ENCODE peak calls at places on chromosomes 1 and 21, in seven cellular contexts. N is GM23338; B is pancreas; W is tibial nerve; U is AG10803; J is endothelial cell of umbilical vein; F is CD4-positive, CD25-positive, alpha-beta regulatory T cell. O is an unnamed sample.
A peak's percentile ranks its signal among the peaks of the same experiment; 100 is the strongest.

GRCh38 chr1:244100691-244101453 is 49.8 kb downstream of the ZBTB18 start:
- DNase-seq in F (no peak), J (peak; percentile 77), W (no peak), B (no peak), U (no peak), N (no peak), O (no peak)

GRCh38 chr1:91885331-91885715 is 628 bp downstream of the TGFBR3 start:
- DNase-seq in W (no peak), N (peak; percentile 11), J (no peak), B (peak; percentile 75), F (peak; percentile 21), U (peak; percentile 26), O (peak; percentile 67)

GRCh38 chr1:40663324-40664166 is 1.9 kb downstream of the RIMS3 start:
- DNase-seq in N (no peak), U (no peak), F (no peak), W (no peak), B (no peak), J (no peak), O (peak; percentile 38)

GRCh38 chr1:19032701-19033515 is 76.4 kb upstream of the IFFO2 start:
- DNase-seq in J (no peak), U (no peak), W (no peak), N (no peak), F (no peak), B (no peak), O (no peak)

GRCh38 chr1:169312084-169312954 is 55.3 kb downstream of the NME7 start:
- DNase-seq in J (peak; percentile 47), W (no peak), N (no peak), F (peak; percentile 3), B (no peak), U (peak; percentile 89), O (peak; percentile 87)

GRCh38 chr1:227884370-227885134 is 63.2 kb downstream of the WNT9A start:
- DNase-seq in N (no peak), F (no peak), J (no peak), B (no peak), U (no peak), W (peak; percentile 10), O (no peak)

GRCh38 chr1:162899422-162900168 is 38.6 kb upstream of the CCDC190 start:
- DNase-seq in W (no peak), B (no peak), N (no peak), F (no peak), J (no peak), U (peak; percentile 59), O (peak; percentile 63)

GRCh38 chr1:241942738-241943137 is 14.8 kb upstream of the BECN2 start:
- DNase-seq in F (no peak), B (no peak), W (no peak), U (no peak), J (no peak), N (no peak), O (no peak)

GRCh38 chr1:198530964-198531363 is 9.5 kb downstream of the ATP6V1G3 start:
- DNase-seq in B (no peak), U (no peak), W (no peak), N (no peak), J (no peak), F (no peak), O (no peak)

GRCh38 chr1:156677616-156678596 is 699 bp upstream of the NES start:
- DNase-seq in W (no peak), F (no peak), J (peak; percentile 83), B (no peak), N (peak; percentile 93), U (peak; percentile 81), O (peak; percentile 88)

GRCh38 chr1:23210351-23210785 is 6.9 kb downstream of the HTR1D start:
- DNase-seq in J (no peak), W (no peak), B (no peak), U (no peak), F (no peak), N (peak; percentile 79), O (no peak)

GRCh38 chr21:38888956-38889605 is 83.4 kb downstream of the ETS2 start:
- DNase-seq in J (no peak), N (no peak), B (no peak), W (no peak), U (peak; percentile 29), F (no peak), O (peak; percentile 67)

GRCh38 chr1:4972761-4973320 is 318.4 kb downstream of the AJAP1 start:
- DNase-seq in J (no peak), F (no peak), N (no peak), B (no peak), W (no peak), U (no peak), O (no peak)

O was measured in adipocyte.